ENCODE peak calls at places on chromosomes 13 and 19, in seven cellular contexts. X is RWPE1, J is MCF 10A, S is tibial artery, H is upper lobe of right lung, R is astrocyte of the spinal cord, T is AG04450. Z is an unnamed sample.

GRCh38 chr13:71820699-71821098 is 46.3 kb downstream of the DACH1 start:
- DNase-seq in H (no peak), T (no peak), R (no peak), S (no peak), J (no peak), X (no peak), Z (no peak)

GRCh38 chr19:46944918-46945628 is 74.6 kb upstream of the NPAS1 start:
- DNase-seq in X (no peak), T (no peak), R (peak), S (peak), H (no peak), J (no peak), Z (peak)

GRCh38 chr19:53091413-53091812 is 11.8 kb downstream of the ZNF160 start:
- DNase-seq in R (no peak), T (no peak), X (no peak), H (no peak), J (no peak), S (no peak), Z (no peak)

GRCh38 chr19:48613024-48613851 is 1.6 kb downstream of the FAM83E start:
- DNase-seq in H (peak), J (peak), R (no peak), S (no peak), T (no peak), X (no peak), Z (no peak)

GRCh38 chr13:25902946-25903345 is 148.9 kb downstream of the SHISA2 start:
- DNase-seq in R (no peak), X (no peak), T (no peak), H (no peak), J (no peak), S (no peak), Z (no peak)

GRCh38 chr19:55405638-55406037 is 1.9 kb downstream of the UBE2S start:
- DNase-seq in J (no peak), R (no peak), H (no peak), X (no peak), S (no peak), T (no peak), Z (no peak)

GRCh38 chr13:113874177-113874576 is 10.3 kb upstream of the GAS6 start:
- DNase-seq in X (no peak), T (no peak), S (peak), H (no peak), J (no peak), R (no peak), Z (no peak)

GRCh38 chr19:15628236-15629002 is 12.3 kb upstream of the CYP4F3 start:
- DNase-seq in X (no peak), J (no peak), R (no peak), T (no peak), H (no peak), S (no peak), Z (no peak)

GRCh38 chr13:36531746-36532486 is 99.6 kb downstream of the CCNA1 start:
- DNase-seq in S (no peak), J (peak), T (no peak), R (peak), X (peak), H (no peak), Z (peak)

GRCh38 chr13:91498298-91498697 is 99.9 kb downstream of the GPC5 start:
- DNase-seq in S (no peak), X (no peak), J (no peak), R (no peak), T (no peak), H (no peak), Z (no peak)

GRCh38 chr19:45137179-45137761 is 23.5 kb downstream of the NKPD1 start:
- DNase-seq in H (no peak), J (no peak), R (peak), S (no peak), X (no peak), T (no peak), Z (no peak)

GRCh38 chr19:52943134-52943883 is 19.4 kb downstream of the ZNF816 start:
- DNase-seq in T (no peak), R (no peak), S (peak), H (no peak), X (no peak), J (no peak), Z (no peak)

GRCh38 chr19:18879579-18880373 is 16.2 kb downstream of the CERS1 start:
- DNase-seq in J (peak), S (no peak), R (no peak), H (no peak), X (peak), T (no peak), Z (no peak)

GRCh38 chr13:24997367-24997967 is 98.5 kb upstream of the PABPC3 start:
- DNase-seq in J (peak), S (no peak), R (peak), H (no peak), X (peak), T (no peak), Z (peak)

GRCh38 chr13:27043013-27043412 is 128.6 kb downstream of the USP12 start:
- DNase-seq in S (no peak), T (peak), R (peak), J (peak), H (no peak), X (peak), Z (peak)

GRCh38 chr13:24016046-24016445 is 118.7 kb upstream of the C1QTNF9B start:
- DNase-seq in T (no peak), S (no peak), H (no peak), X (no peak), J (no peak), R (no peak), Z (no peak)

GRCh38 chr19:45809643-45810159 is 5.4 kb downstream of the RSPH6A start:
- DNase-seq in X (no peak), R (peak), S (no peak), J (peak), T (peak), H (no peak), Z (peak)

GRCh38 chr19:1650627-1651009 is 1.8 kb downstream of the TCF3 start:
- DNase-seq in R (peak), T (no peak), H (no peak), S (no peak), J (no peak), X (peak), Z (peak)

GRCh38 chr13:53357582-53357981 is 329.0 kb downstream of the OLFM4 start:
- DNase-seq in S (no peak), T (no peak), X (no peak), J (no peak), H (no peak), R (no peak), Z (no peak)

GRCh38 chr19:29567366-29567915 is 38.6 kb upstream of the POP4 start:
- DNase-seq in H (no peak), T (no peak), X (no peak), R (no peak), S (peak), J (no peak), Z (no peak)

GRCh38 chr13:110869805-110870706 is 44.8 kb downstream of the ANKRD10 start:
- DNase-seq in H (peak), X (peak), J (peak), S (peak), R (peak), T (peak), Z (peak)

GRCh38 chr13:111296417-111296816 is 24.0 kb upstream of the TEX29 start:
- DNase-seq in S (no peak), R (no peak), X (no peak), H (no peak), J (no peak), T (no peak), Z (no peak)

GRCh38 chr19:48405850-48406249 is 12.4 kb downstream of the GRIN2D start:
- DNase-seq in H (no peak), R (no peak), J (no peak), T (no peak), S (no peak), X (no peak), Z (no peak)

GRCh38 chr19:51570962-51571575 is at the start of gene ZNF175:
- DNase-seq in S (peak), X (peak), R (peak), J (peak), T (peak), H (peak), Z (peak)

GRCh38 chr19:39397360-39398296 is 6.5 kb downstream of the MED29 start:
- DNase-seq in S (peak), J (peak), R (peak), H (peak), T (no peak), X (peak), Z (peak)

GRCh38 chr19:49110567-49110966 is 3.6 kb upstream of the LIN7B start:
- DNase-seq in T (no peak), X (no peak), S (no peak), H (no peak), R (peak), J (no peak), Z (peak)

GRCh38 chr19:33294058-33294798 is 8.1 kb downstream of the CEBPA start:
- DNase-seq in T (no peak), X (no peak), R (no peak), S (no peak), H (no peak), J (no peak), Z (no peak)

GRCh38 chr13:46982856-46983582 is 86.2 kb upstream of the HTR2A start:
- DNase-seq in S (no peak), H (no peak), R (no peak), J (no peak), T (no peak), X (no peak), Z (no peak)

GRCh38 chr19:18493440-18494266 is 28.2 kb downstream of the ELL start:
- DNase-seq in R (no peak), J (no peak), T (no peak), X (no peak), S (no peak), H (no peak), Z (no peak)

GRCh38 chr19:8143041-8143440 is 6.4 kb downstream of the FBN3 start:
- DNase-seq in R (no peak), S (no peak), H (no peak), X (no peak), T (no peak), J (no peak), Z (no peak)

GRCh38 chr13:31168166-31168565 is 6.5 kb upstream of the HSPH1 start:
- DNase-seq in S (no peak), T (no peak), R (no peak), J (no peak), H (no peak), X (no peak), Z (no peak)

GRCh38 chr19:55579766-55580621 is 654 bp downstream of the ZNF579 start:
- DNase-seq in H (no peak), R (peak), J (no peak), S (no peak), T (no peak), X (no peak), Z (peak)

GRCh38 chr13:20525144-20525600 is 485 bp downstream of the CRYL1 start:
- DNase-seq in H (peak), S (peak), T (no peak), R (no peak), X (no peak), J (peak), Z (peak)

GRCh38 chr19:16044746-16045145 is 31.5 kb upstream of the TPM4 start:
- DNase-seq in J (no peak), X (no peak), T (no peak), H (no peak), R (no peak), S (no peak), Z (no peak)

GRCh38 chr19:13902993-13903555 is 2.8 kb downstream of the BRME1 start:
- DNase-seq in H (no peak), S (no peak), R (no peak), T (no peak), X (no peak), J (peak), Z (no peak)

GRCh38 chr13:88544836-88545235 is 873.7 kb downstream of the SLITRK5 start:
- DNase-seq in X (no peak), J (peak), T (no peak), R (no peak), S (no peak), H (no peak), Z (no peak)

GRCh38 chr13:70310720-70311119 is 202.5 kb upstream of the KLHL1 start:
- DNase-seq in T (no peak), S (no peak), J (peak), R (peak), X (peak), H (no peak), Z (no peak)

GRCh38 chr19:44356383-44357111 is at the start of gene ZNF112:
- DNase-seq in T (peak), X (peak), R (peak), H (peak), J (peak), S (peak), Z (peak)

GRCh38 chr19:3879656-3880055 is 829 bp upstream of the ATCAY start:
- DNase-seq in T (no peak), H (no peak), S (no peak), J (no peak), X (no peak), R (no peak), Z (no peak)

GRCh38 chr19:3881272-3882040 is 971 bp downstream of the ATCAY start:
- DNase-seq in X (no peak), T (no peak), H (no peak), S (no peak), J (no peak), R (no peak), Z (no peak)

GRCh38 chr19:3882041-3882384 is 1.5 kb downstream of the ATCAY start:
- DNase-seq in S (no peak), J (no peak), T (no peak), X (no peak), R (no peak), H (no peak), Z (no peak)

GRCh38 chr19:3880471-3881271 is at the start of gene ATCAY:
- DNase-seq in X (no peak), J (no peak), S (no peak), H (no peak), R (no peak), T (no peak), Z (no peak)
- TF ChIP-seq CTCF in X (no peak), J (no peak), S (no peak), H (no peak), R (no peak), T (no peak), Z (no peak)

DNA sequence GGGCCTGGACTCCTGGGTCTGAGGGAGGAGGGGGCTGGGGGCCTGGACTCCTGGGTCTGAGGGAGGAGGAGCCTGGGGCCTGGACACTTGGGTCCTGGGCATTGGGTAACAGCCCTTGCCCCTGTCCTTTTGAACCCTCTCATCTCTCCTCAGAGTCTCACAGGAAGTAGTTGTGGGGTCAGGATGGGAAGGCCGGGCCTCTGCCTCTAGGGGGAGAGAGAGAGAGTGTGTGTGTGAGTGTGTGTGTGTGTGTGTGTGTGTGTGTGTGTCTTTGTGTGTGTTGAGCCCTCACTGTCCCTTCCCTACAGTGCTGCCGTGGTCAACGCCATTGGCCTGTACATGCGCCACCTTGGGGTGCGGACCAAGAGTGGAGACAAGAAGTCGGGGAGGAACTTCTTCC is 10.9 kb downstream of the ARHGEF1 start:
- DNase-seq in X (no peak), R (no peak), H (no peak), T (no peak), J (no peak), S (no peak), Z (no peak)
- TF ChIP-seq CTCF in X (no peak), R (peak), H (no peak), T (peak), J (no peak), S (no peak), Z (no peak)

GRCh38 chr19:50465986-50466771 is 10.1 kb upstream of the EMC10 start:
- DNase-seq in H (peak), S (no peak), R (no peak), X (no peak), T (no peak), J (no peak), Z (no peak)
- TF ChIP-seq CTCF in H (no peak), S (no peak), R (peak), X (no peak), T (peak), J (no peak), Z (no peak)

GRCh38 chr13:73704587-73704986 is 429.6 kb downstream of the KLF12 start:
- DNase-seq in X (no peak), R (no peak), H (no peak), T (no peak), J (no peak), S (no peak), Z (no peak)

GRCh38 chr13:73697166-73697565 is 437.0 kb downstream of the KLF12 start:
- DNase-seq in S (no peak), J (no peak), R (peak), X (no peak), H (no peak), T (no peak), Z (no peak)

GRCh38 chr13:73698859-73699258 is 435.3 kb downstream of the KLF12 start:
- DNase-seq in J (no peak), T (no peak), X (no peak), R (no peak), H (no peak), S (no peak), Z (no peak)

GRCh38 chr13:73703606-73704005 is 430.6 kb downstream of the KLF12 start:
- DNase-seq in H (no peak), J (no peak), X (no peak), S (no peak), T (no peak), R (no peak), Z (no peak)

DNA sequence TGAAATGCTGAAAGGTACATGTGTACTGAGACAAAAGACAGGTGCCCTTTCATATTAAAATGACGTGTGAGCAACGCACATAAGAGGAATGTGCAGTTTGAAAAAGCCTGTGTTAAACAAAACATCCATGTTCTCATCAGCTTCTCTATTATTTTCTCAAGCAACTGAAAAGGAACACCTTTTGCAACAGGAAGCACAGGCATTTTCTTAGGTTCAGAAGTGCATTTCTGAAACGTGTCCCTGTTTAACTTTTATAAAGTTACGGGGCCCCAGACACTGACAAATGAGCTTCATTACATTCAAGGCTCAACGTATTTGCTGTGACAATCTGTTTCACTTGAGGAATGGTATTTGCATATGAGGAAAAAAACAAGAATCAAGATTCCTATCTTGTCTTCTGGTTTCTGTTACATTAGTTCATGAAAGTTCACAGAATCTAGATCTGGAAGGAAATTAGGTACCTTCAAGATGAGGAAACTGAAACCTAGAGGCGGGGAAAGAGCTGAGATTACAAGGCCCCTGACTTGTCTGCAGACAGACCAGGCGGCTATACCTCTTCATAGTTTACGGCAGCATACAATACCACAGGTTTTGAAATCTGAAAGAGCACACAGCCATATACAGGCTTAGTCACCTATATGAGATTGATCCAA is 431.7 kb downstream of the KLF12 start:
- DNase-seq in S (no peak), R (no peak), J (peak), H (no peak), X (peak), T (no peak), Z (no peak)
- TF ChIP-seq CTCF in S (no peak), R (no peak), J (no peak), H (no peak), X (no peak), T (no peak), Z (no peak)